ENCODE peak calls at places on chromosome 10, in four cellular contexts. M is lower lobe of right lung, G is cardiac muscle cell, U is hepatocyte. I is an unnamed sample.
A peak's percentile ranks its signal among the peaks of the same experiment; 100 is the strongest.

GRCh38 chr10:13458107-13458761 is 70.6 kb downstream of the BEND7 start:
- DNase-seq in M (no peak), G (no peak), U (no peak), I (no peak)

GRCh38 chr10:52637592-52637991 is 135.0 kb downstream of the MBL2 start:
- DNase-seq in U (peak; percentile 60), G (no peak), M (no peak), I (peak; percentile 33)

GRCh38 chr10:110641256-110641655 is 2.9 kb upstream of the RBM20 start:
- DNase-seq in G (peak; percentile 92), M (no peak), U (peak; percentile 68), I (peak; percentile 35)

GRCh38 chr10:16856567-16856966 is 39.3 kb upstream of the RSU1 start:
- DNase-seq in M (no peak), G (no peak), U (no peak), I (no peak)

GRCh38 chr10:132396495-132397035 is 435 bp upstream of the PWWP2B start:
- DNase-seq in U (peak; percentile 90), M (peak; percentile 86), G (peak; percentile 86), I (no peak)

GRCh38 chr10:22219308-22219707 is 1.5 kb upstream of the EBLN1 start:
- DNase-seq in U (no peak), G (no peak), M (no peak), I (peak; percentile 62)

GRCh38 chr10:125101049-125101448 is 59.3 kb downstream of the CTBP2 start:
- DNase-seq in M (no peak), U (no peak), G (no peak), I (no peak)

GRCh38 chr10:130240409-130240808 is 104.2 kb downstream of the GLRX3 start:
- DNase-seq in G (no peak), M (no peak), U (no peak), I (no peak)

GRCh38 chr10:2978111-2978510 is 89.2 kb upstream of the PFKP start:
- DNase-seq in U (peak; percentile 67), M (no peak), G (peak; percentile 58), I (peak; percentile 66)

GRCh38 chr10:70942725-70943124 is 54.4 kb upstream of the PCBD1 start:
- DNase-seq in U (no peak), G (no peak), M (no peak), I (no peak)

GRCh38 chr10:54800677-54801480 is at the start of gene PCDH15:
- DNase-seq in U (peak; percentile 57), M (no peak), G (peak; percentile 72), I (peak; percentile 39)

GRCh38 chr10:110413049-110413783 is 84.5 kb upstream of the DUSP5 start:
- DNase-seq in M (no peak), G (no peak), U (no peak), I (no peak)

GRCh38 chr10:73205121-73205520 is 37.2 kb downstream of the FAM149B1 start:
- DNase-seq in G (no peak), M (no peak), U (no peak), I (no peak)

GRCh38 chr10:113015201-113015600 is 65.2 kb downstream of the TCF7L2 start:
- DNase-seq in G (no peak), M (no peak), U (no peak), I (no peak)

GRCh38 chr10:51694369-51694768 is 5.0 kb downstream of the CSTF2T start:
- DNase-seq in U (no peak), G (no peak), M (no peak), I (no peak)

GRCh38 chr10:117221156-117221711 is 19.7 kb upstream of the SLC18A2 start:
- DNase-seq in G (no peak), M (no peak), U (peak; percentile 70), I (peak; percentile 82)

GRCh38 chr10:51895209-51895608 is 195.8 kb upstream of the CSTF2T start:
- DNase-seq in M (no peak), G (no peak), U (peak; percentile 22), I (peak; percentile 83)

GRCh38 chr10:94183666-94184264 is 179.0 kb downstream of the NOC3L start:
- DNase-seq in M (no peak), U (no peak), G (no peak), I (peak; percentile 99)

GRCh38 chr10:87550741-87551140 is 46.0 kb downstream of the MINPP1 start:
- DNase-seq in M (no peak), G (peak; percentile 34), U (no peak), I (no peak)
- H3K4me3 ChIP-seq in M (no peak overlapping the region), G (no peak overlapping the region), U (no peak overlapping the region), I (no peak overlapping the region)

GRCh38 chr10:49096890-49097445 is 18.4 kb downstream of the VSTM4 start:
- DNase-seq in G (no peak), M (no peak), U (no peak), I (no peak)
- H3K27me3 ChIP-seq in G (no peaks in the 10 kb centered on the region), M (no peaks in the 10 kb centered on the region), U (no peaks in the 10 kb centered on the region), I (no peaks in the 10 kb centered on the region)

DNA sequence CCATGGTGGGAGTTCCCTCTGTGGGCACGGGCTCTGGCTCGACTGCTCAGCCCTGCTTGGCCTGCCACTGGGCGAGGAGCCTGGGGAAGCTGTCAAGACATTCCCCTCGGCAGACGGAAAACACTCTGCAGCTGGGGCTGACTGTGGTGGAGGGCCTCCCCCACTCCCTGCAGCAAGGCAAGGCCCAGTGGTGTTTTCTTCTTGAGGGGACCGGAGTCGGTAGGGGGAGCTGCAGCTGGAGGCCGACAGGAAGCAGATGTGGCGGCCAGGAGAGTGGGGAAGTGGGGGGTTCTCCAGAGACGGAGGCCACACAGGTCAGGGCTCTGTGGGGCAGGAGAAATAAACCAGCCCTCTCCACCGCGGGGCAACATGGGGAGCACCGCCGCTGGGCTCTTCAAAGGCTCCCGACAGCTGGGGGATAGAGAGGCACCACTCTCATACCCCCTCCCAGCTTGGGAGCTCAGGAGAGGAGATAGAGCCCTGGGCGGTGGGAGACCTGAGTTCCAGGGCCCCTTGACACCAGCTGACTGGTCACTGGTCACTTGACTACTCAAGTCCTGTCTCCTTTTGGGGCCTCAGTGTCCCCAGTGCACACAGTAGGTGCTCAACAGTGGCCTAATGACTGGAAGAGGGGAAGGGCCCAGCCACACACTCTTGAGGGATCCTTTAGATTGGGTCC is 43.4 kb downstream of the PPIF start:
- DNase-seq in G (no peak), M (peak; percentile 47), U (no peak), I (no peak)
- TF ChIP-seq CTCF in G (peak; percentile 34), M (no peak), U (no peak), I (no peak)

GRCh38 chr10:114045738-114046458 is 2.2 kb downstream of the ADRB1 start:
- DNase-seq in G (no peak), U (no peak), M (no peak), I (no peak)
- H3K4me3 ChIP-seq in G (no peak overlapping the region), U (no peak overlapping the region), M (peak overlapping the region; percentile 55), I (peak overlapping the region; percentile 1)

DNA sequence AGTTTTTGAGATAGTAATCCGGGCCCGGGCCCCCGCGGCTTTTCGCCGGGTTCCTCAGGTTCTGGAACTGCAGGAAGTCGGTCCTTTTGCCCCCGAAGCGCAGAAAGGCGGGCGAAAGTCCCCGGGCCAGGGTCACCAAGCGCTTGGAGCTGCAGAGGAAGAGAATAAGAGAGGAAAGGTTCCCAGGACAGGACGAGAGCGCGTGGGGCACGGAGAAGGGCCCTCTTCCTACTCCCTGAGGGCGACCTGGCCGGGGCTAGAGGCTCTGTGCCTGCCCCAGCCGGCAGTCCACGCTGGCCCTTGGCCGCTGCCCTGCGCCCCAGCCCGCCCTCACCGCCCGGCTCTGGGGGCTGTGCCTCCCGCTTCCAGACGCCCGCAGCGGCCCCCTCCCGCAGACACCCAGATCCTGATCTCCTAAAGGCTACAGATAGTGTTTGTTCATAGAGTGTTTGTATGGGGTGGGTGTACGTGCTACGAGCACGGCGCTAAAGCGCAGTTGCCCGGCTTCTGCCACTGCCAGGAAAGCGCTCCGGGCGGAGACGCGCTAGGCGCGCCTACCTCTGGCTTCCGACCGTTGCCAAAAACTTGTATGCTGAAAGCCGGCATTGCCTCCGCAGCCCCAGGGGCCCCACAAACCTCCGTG is 3.2 kb downstream of the HPSE2 start:
- DNase-seq in U (peak; percentile 36), G (peak; percentile 60), M (no peak), I (no peak)
- H3K27me3 ChIP-seq in U (peaks cover 92% of the 10 kb centered on the region), G (peaks cover 99% of the 10 kb centered on the region), M (peaks cover 78% of the 10 kb centered on the region), I (peaks cover 45% of the 10 kb centered on the region)

GRCh38 chr10:111990734-111991133 is 192.8 kb downstream of the GPAM start:
- DNase-seq in U (no peak), G (no peak), M (no peak), I (no peak)

GRCh38 chr10:111996103-111996502 is 187.5 kb downstream of the GPAM start:
- DNase-seq in G (no peak), U (no peak), M (no peak), I (no peak)

GRCh38 chr10:111993872-111994426 is 189.6 kb downstream of the GPAM start:
- DNase-seq in G (no peak), M (no peak), U (no peak), I (no peak)

GRCh38 chr10:111989136-111990050 is 194.2 kb downstream of the GPAM start:
- DNase-seq in G (no peak), U (no peak), M (no peak), I (no peak)

DNA sequence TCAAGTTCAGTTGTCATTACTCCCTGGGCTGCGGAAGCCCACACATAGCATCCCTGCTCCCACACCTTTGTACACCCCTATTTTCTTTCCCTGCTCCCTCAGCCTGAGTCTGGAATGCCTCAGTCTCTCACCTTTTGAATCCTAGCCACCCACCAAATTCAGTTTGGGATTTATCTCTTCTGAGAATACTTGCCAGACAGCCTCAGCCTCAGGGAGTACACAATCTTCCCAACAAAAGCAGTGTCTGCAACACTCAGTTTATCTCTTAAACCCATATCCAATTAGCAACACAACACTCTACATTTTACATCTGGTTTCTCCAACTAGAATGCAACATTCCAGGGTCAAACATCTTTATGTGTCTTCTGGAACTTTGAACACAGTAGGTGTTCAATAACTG is 190.2 kb downstream of the GPAM start:
- DNase-seq in M (no peak), G (no peak), U (no peak), I (no peak)
- TF ChIP-seq CTCF in M (no peak), G (no peak), U (no peak), I (no peak)

DNA sequence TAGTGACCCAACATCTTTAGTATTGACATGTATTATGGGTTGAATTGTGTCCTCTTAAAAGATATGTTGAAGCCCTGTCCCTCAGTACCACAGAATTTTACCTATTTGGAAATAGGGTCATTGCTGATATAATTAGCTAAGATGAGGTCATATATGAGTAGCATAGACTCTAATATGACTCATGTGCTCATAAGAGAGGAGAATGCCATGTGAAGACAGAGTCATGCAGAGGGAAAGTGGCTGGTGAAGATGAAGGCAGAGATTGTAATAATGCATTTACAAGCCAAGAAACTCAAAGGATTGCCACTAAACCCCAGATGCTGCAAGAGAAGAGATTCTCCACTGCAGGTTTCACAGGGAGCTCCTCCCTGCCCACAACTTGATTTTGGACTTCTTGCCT is 496.4 kb downstream of the KIF20B start:
- DNase-seq in G (no peak), U (no peak), M (no peak), I (peak; percentile 90)
- H3K4me3 ChIP-seq in G (no peak overlapping the region), U (no peak overlapping the region), M (no peak overlapping the region), I (no peak overlapping the region)

DNA sequence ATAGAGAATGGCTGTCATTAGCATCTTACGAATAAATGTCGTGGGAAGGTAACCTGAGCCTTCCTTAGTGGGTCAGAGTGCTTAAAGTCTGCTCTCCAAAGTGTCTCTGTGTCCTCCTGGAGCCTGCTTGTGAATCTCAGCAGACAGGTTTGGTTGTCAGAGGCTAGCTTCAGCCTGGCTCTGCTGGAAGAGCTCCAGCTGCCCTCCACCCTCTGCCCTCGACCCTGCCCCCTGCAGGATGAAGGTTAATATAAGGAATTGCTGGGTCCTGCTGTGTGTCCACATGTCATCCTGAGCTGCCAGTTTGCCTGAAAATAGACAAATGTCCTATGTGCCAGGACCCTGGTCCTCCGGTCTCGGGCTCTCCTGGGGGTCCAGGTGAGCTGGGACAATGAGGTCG is 33.5 kb downstream of the FAM241B start:
- DNase-seq in G (peak; percentile 73), M (peak; percentile 18), U (no peak), I (no peak)
- H3K27me3 ChIP-seq in G (no peaks in the 10 kb centered on the region), M (peaks cover 5% of the 10 kb centered on the region), U (peaks cover 4% of the 10 kb centered on the region), I (peaks cover 14% of the 10 kb centered on the region)

GRCh38 chr10:23656735-23657134 is 217.9 kb downstream of the OTUD1 start:
- DNase-seq in U (peak; percentile 18), M (no peak), G (peak; percentile 28), I (peak; percentile 17)
- TF ChIP-seq CTCF in U (peak; percentile 55), M (peak; percentile 44), G (no peak), I (peak; percentile 44)

GRCh38 chr10:116210588-116211346 is 62.2 kb downstream of the GFRA1 start:
- DNase-seq in U (no peak), M (no peak), G (no peak), I (no peak)
- H3K4me3 ChIP-seq in U (no peak overlapping the region), M (no peak overlapping the region), G (no peak overlapping the region), I (no peak overlapping the region)

I was measured in bronchial epithelial cell.